ENCODE peak calls at places on chromosome 2, in four cellular contexts. One of them, this sample, is unnamed.

GRCh38 chr2:209523778-209524362 is 100.0 kb downstream of the MAP2 start:
- DNase-seq in K562: no peak
- DNase-seq in GM12891: no peak
- DNase-seq in GM12878: no peak
- DNase-seq in this sample: no peak

GRCh38 chr2:212712466-212712865 is 173.9 kb upstream of the ERBB4 start:
- DNase-seq in K562: no peak
- DNase-seq in GM12891: no peak
- DNase-seq in GM12878: no peak
- DNase-seq in this sample: no peak

GRCh38 chr2:105708697-105709096 is 36.0 kb upstream of the NCK2 start:
- DNase-seq in K562: no peak
- DNase-seq in GM12891: no peak
- DNase-seq in GM12878: no peak
- DNase-seq in this sample: no peak

GRCh38 chr2:220504890-220505564 is 877.6 kb downstream of the SLC4A3 start:
- DNase-seq in GM12878: no peak
- DNase-seq in GM12891: no peak
- DNase-seq in K562: no peak
- DNase-seq in this sample: no peak

GRCh38 chr2:240896871-240897692 is 1.1 kb upstream of the MAB21L4 start:
- DNase-seq in K562: no peak
- DNase-seq in GM12891: no peak
- DNase-seq in GM12878: no peak
- DNase-seq in this sample: no peak

GRCh38 chr2:238847841-238848565 is at the start of gene TWIST2:
- DNase-seq in K562: no peak
- DNase-seq in GM12891: no peak
- DNase-seq in GM12878: no peak
- DNase-seq in this sample: no peak

GRCh38 chr2:72579595-72580180 is 246.1 kb downstream of the EXOC6B start:
- DNase-seq in GM12891: peak
- DNase-seq in K562: peak
- DNase-seq in GM12878: no peak
- DNase-seq in this sample: no peak

GRCh38 chr2:10039658-10040410 is 3.5 kb upstream of the KLF11 start:
- DNase-seq in K562: no peak
- DNase-seq in GM12891: no peak
- DNase-seq in GM12878: no peak
- DNase-seq in this sample: no peak

GRCh38 chr2:40550085-40550484 is 98.2 kb upstream of the SLC8A1 start:
- DNase-seq in GM12891: no peak
- DNase-seq in K562: no peak
- DNase-seq in GM12878: no peak
- DNase-seq in this sample: no peak

GRCh38 chr2:176164803-176165597 is 7.9 kb downstream of the HOXD3 start:
- DNase-seq in K562: no peak
- DNase-seq in GM12891: no peak
- DNase-seq in GM12878: no peak
- DNase-seq in this sample: no peak

GRCh38 chr2:190881074-190881479 is 456 bp downstream of the GLS start:
- DNase-seq in GM12878: no peak
- DNase-seq in GM12891: no peak
- DNase-seq in K562: peak
- DNase-seq in this sample: no peak

GRCh38 chr2:200373973-200374416 is 67.5 kb downstream of the SPATS2L start:
- DNase-seq in GM12891: no peak
- DNase-seq in K562: no peak
- DNase-seq in GM12878: peak
- DNase-seq in this sample: no peak

GRCh38 chr2:113053666-113054435 is 1.2 kb upstream of the IL36B start:
- DNase-seq in GM12878: no peak
- DNase-seq in GM12891: no peak
- DNase-seq in K562: no peak
- DNase-seq in this sample: no peak

GRCh38 chr2:242020196-242021004 is 150.9 kb downstream of the RTP5 start:
- DNase-seq in GM12878: no peak
- DNase-seq in K562: no peak
- DNase-seq in GM12891: no peak
- DNase-seq in this sample: no peak

GRCh38 chr2:190554357-190555006 is 20.0 kb upstream of the NEMP2 start:
- DNase-seq in GM12891: no peak
- DNase-seq in K562: no peak
- DNase-seq in GM12878: no peak
- DNase-seq in this sample: no peak

GRCh38 chr2:43323810-43324588 is 97.6 kb upstream of the ZFP36L2 start:
- DNase-seq in GM12891: no peak
- DNase-seq in GM12878: no peak
- DNase-seq in K562: no peak
- DNase-seq in this sample: no peak

GRCh38 chr2:193837368-193837767 is 1642.6 kb upstream of the TMEFF2 start:
- DNase-seq in K562: no peak
- DNase-seq in GM12891: no peak
- DNase-seq in GM12878: no peak
- DNase-seq in this sample: no peak

GRCh38 chr2:15480552-15480951 is 80.6 kb downstream of the NBAS start:
- DNase-seq in GM12891: no peak
- DNase-seq in GM12878: no peak
- DNase-seq in K562: no peak
- DNase-seq in this sample: no peak

GRCh38 chr2:142914507-142915313 is 37.2 kb downstream of the KYNU start:
- DNase-seq in GM12878: peak
- DNase-seq in K562: no peak
- DNase-seq in GM12891: no peak
- DNase-seq in this sample: no peak

GRCh38 chr2:210167227-210167626 is 4.0 kb downstream of the KANSL1L start:
- DNase-seq in GM12891: no peak
- DNase-seq in GM12878: no peak
- DNase-seq in K562: no peak
- DNase-seq in this sample: no peak

GRCh38 chr2:174610243-174610995 is 12.8 kb upstream of the WIPF1 start:
- DNase-seq in GM12891: no peak
- DNase-seq in GM12878: no peak
- DNase-seq in K562: no peak
- DNase-seq in this sample: peak

GRCh38 chr2:240983361-240983995 is 14.9 kb upstream of the SNED1 start:
- DNase-seq in K562: peak
- DNase-seq in GM12878: no peak
- DNase-seq in GM12891: peak
- DNase-seq in this sample: no peak

GRCh38 chr2:228628682-228629081 is 447.2 kb upstream of the SPHKAP start:
- DNase-seq in K562: no peak
- DNase-seq in GM12891: no peak
- DNase-seq in GM12878: no peak
- DNase-seq in this sample: no peak

DNA sequence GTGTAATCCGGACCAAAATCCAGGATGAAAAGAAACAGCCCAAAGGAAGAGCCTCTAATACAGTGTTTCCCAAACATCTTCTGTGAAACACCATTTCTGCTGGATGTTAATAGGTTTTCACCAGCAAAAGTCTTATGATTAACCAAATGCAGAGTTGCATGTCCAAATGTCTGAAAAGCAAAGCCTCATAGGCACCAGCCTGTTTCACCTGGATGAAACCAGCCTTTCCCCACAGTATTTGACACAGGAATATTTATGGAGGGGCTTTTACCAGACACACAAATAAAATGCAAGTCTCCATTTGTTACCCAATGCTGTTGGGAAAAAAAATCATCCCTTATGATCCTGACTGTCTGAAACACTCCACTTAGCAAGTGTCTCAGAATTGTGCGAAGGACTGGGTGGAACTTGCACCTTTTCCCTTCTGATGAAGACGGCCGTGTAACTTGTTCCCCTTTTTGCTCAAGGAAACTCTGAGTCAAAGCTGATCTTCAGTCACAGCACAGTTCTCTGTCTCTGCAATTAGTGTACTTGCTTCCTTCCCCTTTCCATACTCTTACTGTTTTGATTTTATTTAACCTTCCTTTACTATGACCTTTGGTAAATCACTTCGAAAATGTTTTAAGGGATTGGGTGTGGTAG is 70.3 kb upstream of the IL1R2 start:
- DNase-seq in GM12878: no peak
- DNase-seq in K562: no peak
- DNase-seq in GM12891: no peak
- DNase-seq in this sample: peak
- TF ChIP-seq SPI1 in GM12878: peak
- TF ChIP-seq SPI1 in K562: no peak
- TF ChIP-seq SPI1 in GM12891: no peak
- TF ChIP-seq SPI1 in this sample: peak

GRCh38 chr2:8304821-8305766 is 376.8 kb upstream of the ID2 start:
- DNase-seq in GM12878: no peak
- DNase-seq in K562: peak
- DNase-seq in GM12891: no peak
- DNase-seq in this sample: no peak

GRCh38 chr2:8309131-8309530 is 372.7 kb upstream of the ID2 start:
- DNase-seq in GM12878: no peak
- DNase-seq in K562: no peak
- DNase-seq in GM12891: no peak
- DNase-seq in this sample: no peak

GRCh38 chr2:8307779-8308178 is 374.1 kb upstream of the ID2 start:
- DNase-seq in GM12878: no peak
- DNase-seq in K562: no peak
- DNase-seq in GM12891: no peak
- DNase-seq in this sample: no peak

GRCh38 chr2:8303322-8303832 is 378.5 kb upstream of the ID2 start:
- DNase-seq in K562: no peak
- DNase-seq in GM12878: peak
- DNase-seq in GM12891: no peak
- DNase-seq in this sample: peak

GRCh38 chr2:8306530-8307351 is 375.1 kb upstream of the ID2 start:
- DNase-seq in GM12878: no peak
- DNase-seq in GM12891: no peak
- DNase-seq in K562: no peak
- DNase-seq in this sample: no peak
- TF ChIP-seq POLR2AphosphoS5 in GM12878: no peak
- TF ChIP-seq POLR2AphosphoS5 in GM12891: no peak
- TF ChIP-seq POLR2AphosphoS5 in K562: no peak
- TF ChIP-seq POLR2AphosphoS5 in this sample: no peak

GRCh38 chr2:157336137-157336721 is 10.6 kb upstream of the ERMN start:
- DNase-seq in GM12878: no peak
- DNase-seq in K562: peak
- DNase-seq in GM12891: peak
- DNase-seq in this sample: peak
- TF ChIP-seq SPI1 in GM12878: no peak
- TF ChIP-seq SPI1 in K562: no peak
- TF ChIP-seq SPI1 in GM12891: no peak
- TF ChIP-seq SPI1 in this sample: no peak

GRCh38 chr2:120230515-120231471 is 7.6 kb upstream of the TMEM185B start:
- DNase-seq in GM12878: no peak
- DNase-seq in GM12891: no peak
- DNase-seq in K562: no peak
- DNase-seq in this sample: no peak

GRCh38 chr2:120231564-120231973 is 8.4 kb upstream of the TMEM185B start:
- DNase-seq in K562: no peak
- DNase-seq in GM12878: no peak
- DNase-seq in GM12891: no peak
- DNase-seq in this sample: no peak

GRCh38 chr2:120233292-120233691 is 10.1 kb upstream of the TMEM185B start:
- DNase-seq in GM12891: no peak
- DNase-seq in GM12878: no peak
- DNase-seq in K562: no peak
- DNase-seq in this sample: no peak

GRCh38 chr2:120229341-120229740 is 6.1 kb upstream of the TMEM185B start:
- DNase-seq in GM12878: no peak
- DNase-seq in K562: no peak
- DNase-seq in GM12891: no peak
- DNase-seq in this sample: no peak

DNA sequence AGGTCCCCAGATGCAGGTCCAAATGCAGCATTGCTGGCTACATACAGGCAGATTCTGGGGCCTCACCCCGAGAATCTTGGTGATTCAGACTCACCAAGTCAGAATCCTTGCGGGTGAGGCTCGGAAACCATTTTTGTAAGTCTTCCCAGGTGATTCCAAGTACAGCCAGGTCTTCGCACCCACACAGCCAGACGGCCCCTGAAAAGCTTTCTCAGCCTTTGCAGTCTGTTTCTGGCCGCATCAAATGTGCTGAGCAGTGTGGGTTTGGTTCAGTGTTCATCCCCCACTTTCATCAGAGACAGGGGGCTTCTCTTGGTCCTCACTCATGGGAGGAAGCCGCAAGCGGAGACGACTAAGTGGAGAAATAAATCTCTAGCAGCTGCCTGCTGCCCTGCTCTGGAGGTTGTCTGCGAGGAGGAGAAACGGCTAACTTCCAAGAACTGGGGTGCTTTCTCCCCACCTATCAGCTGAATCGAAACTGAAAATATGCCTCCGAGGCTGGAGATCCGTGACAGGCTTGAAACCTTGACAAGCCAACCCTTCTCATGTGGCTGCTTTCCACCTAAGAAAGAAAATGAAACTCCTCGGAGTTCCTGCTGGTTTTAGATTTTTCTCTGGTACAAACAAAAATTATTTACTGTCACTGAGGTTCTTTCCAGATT is 8.9 kb upstream of the TMEM185B start:
- DNase-seq in GM12891: peak
- DNase-seq in K562: peak
- DNase-seq in GM12878: peak
- DNase-seq in this sample: no peak
- TF ChIP-seq POLR2AphosphoS5 in GM12891: peak
- TF ChIP-seq POLR2AphosphoS5 in K562: no peak
- TF ChIP-seq POLR2AphosphoS5 in GM12878: peak
- TF ChIP-seq POLR2AphosphoS5 in this sample: no peak

GRCh38 chr2:64562148-64562784 is 38.1 kb downstream of the AFTPH start:
- DNase-seq in GM12891: no peak
- DNase-seq in GM12878: no peak
- DNase-seq in K562: no peak
- DNase-seq in this sample: no peak
- TF ChIP-seq SPI1 in GM12891: no peak
- TF ChIP-seq SPI1 in GM12878: no peak
- TF ChIP-seq SPI1 in K562: no peak
- TF ChIP-seq SPI1 in this sample: no peak

This sample was measured in HL-60.